ENCODE peak calls at places on chromosomes 2 and 18, in nine cellular contexts. One of them, this sample, is unnamed.

GRCh38 chr18:41357708-41358107 is 597.3 kb upstream of the PIK3C3 start:
- DNase-seq in WTC11: no peak
- DNase-seq in KBM-7: no peak
- DNase-seq in amniotic epithelial cell: no peak
- DNase-seq in activated naive CD4-positive, alpha-beta T cell: no peak
- DNase-seq in kidney epithelial cell: no peak
- DNase-seq in cortex of kidney: no peak
- DNase-seq in posterior vena cava: no peak
- DNase-seq in activated B cell treated with CpG ODN at 0.5 μM for 24 hours: no peak
- DNase-seq in this sample: no peak

GRCh38 chr2:165205865-165206264 is 2.0 kb upstream of the SCN3A start:
- DNase-seq in cortex of kidney: no peak
- DNase-seq in posterior vena cava: no peak
- DNase-seq in activated B cell treated with CpG ODN at 0.5 μM for 24 hours: no peak
- DNase-seq in kidney epithelial cell: no peak
- DNase-seq in amniotic epithelial cell: no peak
- DNase-seq in WTC11: no peak
- DNase-seq in KBM-7: no peak
- DNase-seq in activated naive CD4-positive, alpha-beta T cell: no peak
- DNase-seq in this sample: no peak

GRCh38 chr2:44360749-44361329 is 455 bp downstream of the PREPL start:
- DNase-seq in cortex of kidney: no peak
- DNase-seq in posterior vena cava: no peak
- DNase-seq in activated B cell treated with CpG ODN at 0.5 μM for 24 hours: no peak
- DNase-seq in KBM-7: no peak
- DNase-seq in kidney epithelial cell: no peak
- DNase-seq in WTC11: no peak
- DNase-seq in amniotic epithelial cell: peak
- DNase-seq in activated naive CD4-positive, alpha-beta T cell: no peak
- DNase-seq in this sample: no peak

GRCh38 chr18:43161528-43161927 is 46.0 kb upstream of the RIT2 start:
- DNase-seq in cortex of kidney: no peak
- DNase-seq in amniotic epithelial cell: peak
- DNase-seq in posterior vena cava: no peak
- DNase-seq in activated naive CD4-positive, alpha-beta T cell: no peak
- DNase-seq in activated B cell treated with CpG ODN at 0.5 μM for 24 hours: no peak
- DNase-seq in WTC11: no peak
- DNase-seq in kidney epithelial cell: no peak
- DNase-seq in KBM-7: no peak
- DNase-seq in this sample: no peak

GRCh38 chr18:45828917-45829811 is 3.7 kb downstream of the SIGLEC15 start:
- DNase-seq in WTC11: no peak
- DNase-seq in kidney epithelial cell: no peak
- DNase-seq in posterior vena cava: peak
- DNase-seq in KBM-7: peak
- DNase-seq in amniotic epithelial cell: peak
- DNase-seq in cortex of kidney: no peak
- DNase-seq in activated B cell treated with CpG ODN at 0.5 μM for 24 hours: no peak
- DNase-seq in activated naive CD4-positive, alpha-beta T cell: no peak
- DNase-seq in this sample: no peak

GRCh38 chr2:6782523-6783061 is 83.1 kb downstream of the CMPK2 start:
- DNase-seq in posterior vena cava: no peak
- DNase-seq in amniotic epithelial cell: no peak
- DNase-seq in kidney epithelial cell: no peak
- DNase-seq in activated naive CD4-positive, alpha-beta T cell: no peak
- DNase-seq in cortex of kidney: no peak
- DNase-seq in KBM-7: no peak
- DNase-seq in activated B cell treated with CpG ODN at 0.5 μM for 24 hours: no peak
- DNase-seq in WTC11: no peak
- DNase-seq in this sample: peak

GRCh38 chr18:62632788-62633455 is 82.4 kb upstream of the PHLPP1 start:
- DNase-seq in kidney epithelial cell: no peak
- DNase-seq in amniotic epithelial cell: peak
- DNase-seq in activated B cell treated with CpG ODN at 0.5 μM for 24 hours: no peak
- DNase-seq in activated naive CD4-positive, alpha-beta T cell: no peak
- DNase-seq in KBM-7: no peak
- DNase-seq in cortex of kidney: no peak
- DNase-seq in WTC11: no peak
- DNase-seq in posterior vena cava: no peak
- DNase-seq in this sample: no peak

GRCh38 chr2:71798266-71799012 is 345.1 kb downstream of the DYSF start:
- DNase-seq in amniotic epithelial cell: no peak
- DNase-seq in cortex of kidney: no peak
- DNase-seq in WTC11: peak
- DNase-seq in activated naive CD4-positive, alpha-beta T cell: no peak
- DNase-seq in KBM-7: peak
- DNase-seq in posterior vena cava: no peak
- DNase-seq in kidney epithelial cell: no peak
- DNase-seq in activated B cell treated with CpG ODN at 0.5 μM for 24 hours: no peak
- DNase-seq in this sample: no peak

This sample was measured in left lung.